ENCODE peak calls at places on chromosomes 12 and 14, in seven cellular contexts. One of them, this sample, is unnamed.

GRCh38 chr12:117034691-117035090 is 64.5 kb downstream of the TESC start:
- DNase-seq in CD4-positive, alpha-beta T cell: no peak
- DNase-seq in fibroblast of pulmonary artery: no peak
- DNase-seq in stimulated activated CD4-positive, alpha-beta T cell treated with anti-CD3 and anti-CD28 coated beads, Interleukin-4, amount 100 ng/mL, for 48 hours: no peak
- DNase-seq in kidney epithelial cell: no peak
- DNase-seq in uterus: no peak
- DNase-seq in HuH-7: no peak
- DNase-seq in this sample: no peak

GRCh38 chr12:88325076-88325827 is 183.1 kb downstream of the TMTC3 start:
- DNase-seq in CD4-positive, alpha-beta T cell: no peak
- DNase-seq in fibroblast of pulmonary artery: peak; percentile 85
- DNase-seq in stimulated activated CD4-positive, alpha-beta T cell treated with anti-CD3 and anti-CD28 coated beads, Interleukin-4, amount 100 ng/mL, for 48 hours: no peak
- DNase-seq in kidney epithelial cell: peak; percentile 88
- DNase-seq in uterus: no peak
- DNase-seq in HuH-7: no peak
- DNase-seq in this sample: no peak

GRCh38 chr12:25184132-25184531 is 10.8 kb downstream of the DNAI7 start:
- DNase-seq in CD4-positive, alpha-beta T cell: no peak
- DNase-seq in fibroblast of pulmonary artery: no peak
- DNase-seq in stimulated activated CD4-positive, alpha-beta T cell treated with anti-CD3 and anti-CD28 coated beads, Interleukin-4, amount 100 ng/mL, for 48 hours: no peak
- DNase-seq in kidney epithelial cell: no peak
- DNase-seq in uterus: no peak
- DNase-seq in HuH-7: no peak
- DNase-seq in this sample: no peak

GRCh38 chr12:77943466-77943865 is 112.8 kb downstream of the NAV3 start:
- DNase-seq in CD4-positive, alpha-beta T cell: no peak
- DNase-seq in fibroblast of pulmonary artery: peak; percentile 89
- DNase-seq in stimulated activated CD4-positive, alpha-beta T cell treated with anti-CD3 and anti-CD28 coated beads, Interleukin-4, amount 100 ng/mL, for 48 hours: no peak
- DNase-seq in kidney epithelial cell: peak; percentile 54
- DNase-seq in uterus: no peak
- DNase-seq in HuH-7: no peak
- DNase-seq in this sample: no peak

GRCh38 chr12:29578070-29578469 is 80.6 kb upstream of the OVCH1 start:
- DNase-seq in CD4-positive, alpha-beta T cell: no peak
- DNase-seq in fibroblast of pulmonary artery: peak; percentile 80
- DNase-seq in stimulated activated CD4-positive, alpha-beta T cell treated with anti-CD3 and anti-CD28 coated beads, Interleukin-4, amount 100 ng/mL, for 48 hours: no peak
- DNase-seq in kidney epithelial cell: no peak
- DNase-seq in uterus: no peak
- DNase-seq in HuH-7: no peak
- DNase-seq in this sample: no peak

GRCh38 chr14:100606687-100607610 is 19.7 kb upstream of the BEGAIN start:
- DNase-seq in CD4-positive, alpha-beta T cell: no peak
- DNase-seq in fibroblast of pulmonary artery: no peak
- DNase-seq in stimulated activated CD4-positive, alpha-beta T cell treated with anti-CD3 and anti-CD28 coated beads, Interleukin-4, amount 100 ng/mL, for 48 hours: no peak
- DNase-seq in kidney epithelial cell: no peak
- DNase-seq in uterus: no peak
- DNase-seq in HuH-7: no peak
- DNase-seq in this sample: no peak

GRCh38 chr12:115956674-115957073 is 320.8 kb downstream of the MED13L start:
- DNase-seq in CD4-positive, alpha-beta T cell: no peak
- DNase-seq in fibroblast of pulmonary artery: no peak
- DNase-seq in stimulated activated CD4-positive, alpha-beta T cell treated with anti-CD3 and anti-CD28 coated beads, Interleukin-4, amount 100 ng/mL, for 48 hours: no peak
- DNase-seq in kidney epithelial cell: no peak
- DNase-seq in uterus: no peak
- DNase-seq in HuH-7: no peak
- DNase-seq in this sample: no peak

GRCh38 chr14:94129758-94130414 is 482 bp upstream of the IFI27L2 start:
- DNase-seq in CD4-positive, alpha-beta T cell: no peak
- DNase-seq in fibroblast of pulmonary artery: peak; percentile 48
- DNase-seq in stimulated activated CD4-positive, alpha-beta T cell treated with anti-CD3 and anti-CD28 coated beads, Interleukin-4, amount 100 ng/mL, for 48 hours: no peak
- DNase-seq in kidney epithelial cell: no peak
- DNase-seq in uterus: peak; percentile 67
- DNase-seq in HuH-7: peak; percentile 22
- DNase-seq in this sample: peak; percentile 53

GRCh38 chr14:69580009-69580577 is 5.4 kb upstream of the CCDC177 start:
- DNase-seq in CD4-positive, alpha-beta T cell: no peak
- DNase-seq in fibroblast of pulmonary artery: peak; percentile 99
- DNase-seq in stimulated activated CD4-positive, alpha-beta T cell treated with anti-CD3 and anti-CD28 coated beads, Interleukin-4, amount 100 ng/mL, for 48 hours: no peak
- DNase-seq in kidney epithelial cell: no peak
- DNase-seq in uterus: no peak
- DNase-seq in HuH-7: peak; percentile 67
- DNase-seq in this sample: peak; percentile 65

GRCh38 chr12:109554761-109555160 is 18.5 kb downstream of the MMAB start:
- DNase-seq in CD4-positive, alpha-beta T cell: no peak
- DNase-seq in fibroblast of pulmonary artery: no peak
- DNase-seq in stimulated activated CD4-positive, alpha-beta T cell treated with anti-CD3 and anti-CD28 coated beads, Interleukin-4, amount 100 ng/mL, for 48 hours: no peak
- DNase-seq in kidney epithelial cell: no peak
- DNase-seq in uterus: no peak
- DNase-seq in HuH-7: no peak
- DNase-seq in this sample: no peak

GRCh38 chr14:96888593-96888992 is 91.4 kb downstream of the VRK1 start:
- DNase-seq in CD4-positive, alpha-beta T cell: no peak
- DNase-seq in fibroblast of pulmonary artery: no peak
- DNase-seq in stimulated activated CD4-positive, alpha-beta T cell treated with anti-CD3 and anti-CD28 coated beads, Interleukin-4, amount 100 ng/mL, for 48 hours: no peak
- DNase-seq in kidney epithelial cell: no peak
- DNase-seq in uterus: no peak
- DNase-seq in HuH-7: no peak
- DNase-seq in this sample: peak; percentile 72

GRCh38 chr12:101209319-101210302 is at the start of gene SLC5A8:
- DNase-seq in CD4-positive, alpha-beta T cell: no peak
- DNase-seq in fibroblast of pulmonary artery: no peak
- DNase-seq in stimulated activated CD4-positive, alpha-beta T cell treated with anti-CD3 and anti-CD28 coated beads, Interleukin-4, amount 100 ng/mL, for 48 hours: no peak
- DNase-seq in kidney epithelial cell: no peak
- DNase-seq in uterus: no peak
- DNase-seq in HuH-7: no peak
- DNase-seq in this sample: no peak